ENCODE peak calls at places on chromosomes 12 and 14, in seven cellular contexts. Y is mesothelial cell of epicardium, A is heart left ventricle, R is WTC11, U is H4, E is natural killer cell, Z is PC-3. L is an unnamed sample.

GRCh38 chr12:179131-179884 is 34.6 kb downstream of the SLC6A12 start:
- DNase-seq in Y (no peak), A (peak; percentile 65), R (no peak), U (no peak), E (no peak), Z (no peak), L (no peak)

GRCh38 chr12:28242129-28242887 is 52.1 kb downstream of the CCDC91 start:
- DNase-seq in Y (no peak), A (no peak), R (no peak), U (no peak), E (no peak), Z (no peak), L (no peak)

GRCh38 chr14:73047808-73048207 is 10.5 kb upstream of the RBM25 start:
- DNase-seq in Y (no peak), A (no peak), R (no peak), U (no peak), E (no peak), Z (no peak), L (no peak)

GRCh38 chr12:120181991-120182631 is 12.4 kb downstream of the GCN1 start:
- DNase-seq in Y (no peak), A (no peak), R (no peak), U (no peak), E (no peak), Z (peak; percentile 92), L (no peak)

GRCh38 chr12:19834596-19834995 is 395.3 kb downstream of the AEBP2 start:
- DNase-seq in Y (no peak), A (no peak), R (no peak), U (no peak), E (no peak), Z (no peak), L (no peak)

GRCh38 chr14:49489341-49489740 is 96.8 kb downstream of the RPS29 start:
- DNase-seq in Y (no peak), A (no peak), R (no peak), U (no peak), E (no peak), Z (no peak), L (no peak)

GRCh38 chr14:61147898-61148549 is 133.1 kb downstream of the TMEM30B start:
- DNase-seq in Y (no peak), A (peak; percentile 40), R (no peak), U (peak; percentile 93), E (no peak), Z (peak; percentile 99), L (no peak)

GRCh38 chr12:22800332-22800731 is 175.4 kb downstream of the ETNK1 start:
- DNase-seq in Y (no peak), A (no peak), R (no peak), U (no peak), E (no peak), Z (no peak), L (no peak)

GRCh38 chr12:52241205-52241842 is 8.3 kb downstream of the KRT7 start:
- DNase-seq in Y (no peak), A (no peak), R (no peak), U (no peak), E (no peak), Z (peak; percentile 32), L (no peak)

GRCh38 chr12:16474801-16475200 is 127.4 kb downstream of the MGST1 start:
- DNase-seq in Y (no peak), A (no peak), R (no peak), U (no peak), E (no peak), Z (no peak), L (no peak)

GRCh38 chr12:27123642-27124041 is 41.3 kb upstream of the C12orf71 start:
- DNase-seq in Y (no peak), A (no peak), R (no peak), U (no peak), E (no peak), Z (peak; percentile 58), L (no peak)

GRCh38 chr14:51616724-51617409 is 34.8 kb upstream of the FRMD6 start:
- DNase-seq in Y (no peak), A (no peak), R (no peak), U (peak; percentile 93), E (no peak), Z (peak; percentile 99), L (no peak)

GRCh38 chr12:32917094-32917611 is 20.6 kb upstream of the PKP2 start:
- DNase-seq in Y (no peak), A (no peak), R (no peak), U (peak; percentile 14), E (no peak), Z (peak; percentile 72), L (no peak)

GRCh38 chr14:105229099-105229655 is 19.2 kb upstream of the BTBD6 start:
- DNase-seq in Y (no peak), A (no peak), R (no peak), U (no peak), E (no peak), Z (no peak), L (no peak)

GRCh38 chr14:57746563-57746962 is 119.3 kb downstream of the SLC35F4 start:
- DNase-seq in Y (no peak), A (no peak), R (no peak), U (no peak), E (no peak), Z (no peak), L (no peak)

GRCh38 chr12:105466901-105467598 is 136.6 kb downstream of the C12orf75 start:
- DNase-seq in Y (no peak), A (no peak), R (no peak), U (no peak), E (no peak), Z (no peak), L (no peak)

GRCh38 chr12:124469193-124469888 is 98.1 kb downstream of the NCOR2 start:
- DNase-seq in Y (no peak), A (no peak), R (peak; percentile 68), U (no peak), E (no peak), Z (peak; percentile 30), L (no peak)

GRCh38 chr12:5369298-5369697 is 62.6 kb upstream of the NTF3 start:
- DNase-seq in Y (no peak), A (no peak), R (no peak), U (no peak), E (no peak), Z (no peak), L (no peak)

GRCh38 chr12:93825501-93825888 is 148.3 kb downstream of the CRADD start:
- DNase-seq in Y (no peak), A (no peak), R (no peak), U (no peak), E (no peak), Z (no peak), L (no peak)

GRCh38 chr14:100213956-100214767 is 24.8 kb upstream of the YY1 start:
- DNase-seq in Y (peak; percentile 91), A (peak; percentile 91), R (peak; percentile 93), U (peak; percentile 72), E (peak; percentile 84), Z (peak; percentile 88), L (no peak)

GRCh38 chr12:10140001-10140400 is 10.0 kb upstream of the CLEC7A start:
- DNase-seq in Y (no peak), A (no peak), R (peak; percentile 42), U (peak; percentile 83), E (no peak), Z (peak; percentile 63), L (no peak)

GRCh38 chr14:57009585-57010515 is 199.6 kb upstream of the OTX2 start:
- DNase-seq in Y (no peak), A (no peak), R (no peak), U (no peak), E (no peak), Z (no peak), L (no peak)

GRCh38 chr12:53825246-53826081 is 73.7 kb upstream of the CISTR start:
- DNase-seq in Y (no peak), A (no peak), R (no peak), U (peak; percentile 62), E (no peak), Z (peak; percentile 98), L (no peak)

GRCh38 chr12:88633312-88633711 is 53.0 kb upstream of the KITLG start:
- DNase-seq in Y (no peak), A (no peak), R (no peak), U (no peak), E (no peak), Z (peak; percentile 50), L (no peak)